ENCODE peak calls at places on chromosomes 12 and 14, in eight cellular contexts. U, B, T, X, G, O, E and J are unnamed samples.

GRCh38 chr14:87705439-87705896 is 287.5 kb downstream of the GALC start:
- DNase-seq in O (no peak), T (no peak), U (no peak), G (no peak), B (no peak), E (no peak), X (no peak), J (no peak)

GRCh38 chr14:90664911-90665695 is 151.1 kb downstream of the TTC7B start:
- DNase-seq in X (no peak), U (no peak), G (no peak), E (no peak), O (no peak), T (no peak), B (no peak), J (no peak)

GRCh38 chr12:59149995-59150642 is 229.8 kb upstream of the LRIG3 start:
- DNase-seq in E (no peak), X (peak), U (peak), G (no peak), T (no peak), B (no peak), O (no peak), J (no peak)

GRCh38 chr14:78327426-78328210 is 157.4 kb downstream of the NRXN3 start:
- DNase-seq in O (no peak), B (no peak), X (no peak), U (no peak), G (no peak), E (no peak), T (no peak), J (peak)

GRCh38 chr14:74049886-74050495 is 30.8 kb downstream of the BBOF1 start:
- DNase-seq in B (no peak), O (no peak), E (no peak), G (no peak), T (no peak), U (peak), X (no peak), J (no peak)

GRCh38 chr12:123897221-123897620 is 75.4 kb downstream of the CCDC92 start:
- DNase-seq in O (no peak), G (no peak), T (no peak), U (no peak), E (no peak), X (no peak), B (peak), J (no peak)

GRCh38 chr14:22510527-22511110 is 78.4 kb downstream of the DAD1 start:
- DNase-seq in O (no peak), T (no peak), B (peak), E (no peak), X (no peak), U (no peak), G (no peak), J (no peak)

GRCh38 chr12:131922772-131923171 is 6.3 kb upstream of the PUS1 start:
- DNase-seq in B (no peak), G (no peak), X (no peak), T (no peak), O (no peak), E (no peak), U (no peak), J (no peak)

GRCh38 chr14:57729208-57730187 is 136.4 kb downstream of the SLC35F4 start:
- DNase-seq in X (no peak), E (no peak), O (no peak), G (no peak), U (no peak), T (no peak), B (no peak), J (no peak)

GRCh38 chr12:111457071-111457470 is 51.3 kb downstream of the SH2B3 start:
- DNase-seq in O (no peak), X (no peak), B (no peak), T (no peak), E (no peak), G (no peak), U (no peak), J (no peak)

GRCh38 chr12:57817261-57817989 is 1.1 kb downstream of the AVIL start:
- DNase-seq in E (no peak), X (no peak), G (no peak), U (no peak), B (no peak), O (no peak), T (no peak), J (no peak)

GRCh38 chr14:71591929-71592328 is 340.3 kb upstream of the RGS6 start:
- DNase-seq in O (no peak), G (no peak), U (no peak), B (peak), T (no peak), X (no peak), E (no peak), J (no peak)

GRCh38 chr12:123843912-123844748 is 82.0 kb downstream of the DNAH10 start:
- DNase-seq in G (no peak), O (no peak), E (no peak), X (no peak), U (no peak), B (no peak), T (no peak), J (no peak)

GRCh38 chr14:87567926-87568325 is 425.1 kb downstream of the GALC start:
- DNase-seq in U (no peak), T (no peak), B (no peak), G (no peak), O (no peak), E (no peak), X (no peak), J (no peak)

GRCh38 chr12:27969901-27970390 is 2.6 kb downstream of the PTHLH start:
- DNase-seq in G (no peak), E (no peak), B (no peak), X (peak), O (peak), U (no peak), T (no peak), J (peak)

GRCh38 chr12:100544165-100544564 is 29.3 kb upstream of the GAS2L3 start:
- DNase-seq in E (no peak), T (no peak), X (no peak), G (no peak), O (no peak), U (no peak), B (no peak), J (no peak)

GRCh38 chr12:53425515-53426150 is 2.0 kb downstream of the AMHR2 start:
- DNase-seq in X (no peak), T (no peak), G (no peak), E (no peak), B (no peak), U (no peak), O (peak), J (no peak)

GRCh38 chr12:53428741-53429140 is 5.1 kb downstream of the AMHR2 start:
- DNase-seq in E (no peak), X (no peak), O (no peak), B (no peak), G (no peak), U (no peak), T (no peak), J (no peak)

GRCh38 chr12:53431187-53431586 is 7.5 kb downstream of the AMHR2 start:
- DNase-seq in E (no peak), U (no peak), O (no peak), X (no peak), B (no peak), T (no peak), G (no peak), J (no peak)

GRCh38 chr12:53430116-53430515 is 6.5 kb downstream of the AMHR2 start:
- DNase-seq in E (no peak), B (no peak), O (no peak), U (no peak), G (no peak), T (no peak), X (no peak), J (no peak)

DNA sequence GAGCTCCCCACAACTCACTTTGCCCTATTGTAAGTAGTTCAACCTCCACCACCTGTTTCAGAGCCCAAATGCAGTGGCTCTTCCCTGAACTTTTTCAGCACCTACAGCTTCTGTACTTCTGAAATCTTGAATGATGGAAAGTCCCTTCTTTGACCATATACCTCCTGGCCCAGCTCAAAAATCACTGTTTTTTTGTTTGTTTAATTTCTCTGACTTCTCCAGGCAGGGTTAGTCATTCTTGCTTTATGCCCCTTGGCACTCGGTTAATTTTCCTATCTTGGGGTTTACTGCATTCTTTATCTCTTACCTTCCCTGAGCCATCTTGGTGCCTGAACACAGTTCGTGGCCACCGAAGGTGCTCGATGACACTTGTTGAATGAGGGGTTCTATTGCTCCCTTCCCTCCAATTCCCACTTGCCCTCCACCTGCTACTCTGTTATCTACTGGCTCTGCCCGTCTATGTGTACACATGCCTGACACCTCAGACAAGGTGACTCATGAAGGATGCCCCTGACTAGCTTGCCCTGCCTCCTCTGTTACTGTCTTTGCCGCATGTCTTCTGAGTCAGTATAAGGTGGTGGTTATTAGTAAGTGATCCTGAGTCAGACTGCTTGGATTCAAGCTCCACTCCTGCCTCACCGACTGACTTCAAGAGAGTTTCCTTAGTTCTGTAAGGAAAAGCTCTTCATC is 4.4 kb downstream of the AMHR2 start:
- DNase-seq in E (no peak), O (no peak), U (no peak), T (no peak), G (no peak), X (no peak), B (peak), J (peak)
- H3K27ac ChIP-seq in E (no peak), O (peak), U (no peak), T (no peak), G (no peak), X (no peak), B (no peak), J (no peak)

GRCh38 chr14:36848213-36848612 is 186.6 kb downstream of the PAX9 start:
- DNase-seq in T (no peak), B (no peak), E (no peak), G (no peak), X (no peak), U (no peak), O (no peak), J (no peak)

GRCh38 chr14:36857842-36858445 is 196.3 kb downstream of the PAX9 start:
- DNase-seq in X (no peak), B (no peak), T (no peak), U (no peak), O (no peak), G (no peak), E (no peak), J (no peak)

GRCh38 chr14:36856095-36856878 is 194.6 kb downstream of the PAX9 start:
- DNase-seq in E (no peak), T (no peak), O (no peak), B (no peak), X (no peak), U (no peak), G (no peak), J (no peak)

GRCh38 chr14:36857136-36857535 is 195.5 kb downstream of the PAX9 start:
- DNase-seq in O (no peak), T (no peak), G (no peak), X (peak), U (no peak), B (no peak), E (no peak), J (no peak)

GRCh38 chr14:36852853-36853634 is 191.4 kb downstream of the PAX9 start:
- DNase-seq in U (no peak), E (no peak), B (no peak), G (no peak), O (no peak), X (no peak), T (no peak), J (no peak)
- H3K27ac ChIP-seq in U (no peak), E (no peak), B (no peak), G (no peak), O (no peak), X (no peak), T (no peak), J (no peak)

DNA sequence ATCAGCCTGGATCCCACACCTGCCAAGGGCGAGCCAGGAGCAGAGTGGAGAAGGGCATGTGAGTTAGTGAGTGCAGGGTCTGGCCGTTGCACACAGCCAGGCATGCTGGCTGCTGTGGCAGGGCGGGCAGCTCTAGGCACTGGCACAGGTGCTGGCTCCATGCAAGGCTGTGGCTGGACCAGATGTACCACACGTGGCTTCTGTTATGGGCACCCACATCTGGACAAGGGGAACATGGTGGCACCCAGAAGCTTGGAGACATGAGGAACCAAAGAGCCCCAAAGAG is 20.1 kb downstream of the SERPINA3 start:
- DNase-seq in T (no peak), E (no peak), B (no peak), G (no peak), O (no peak), U (no peak), X (no peak), J (no peak)
- H3K27ac ChIP-seq in T (no peak), E (no peak), B (no peak), G (no peak), O (no peak), U (no peak), X (no peak), J (no peak)

GRCh38 chr12:91072931-91073330 is 15.1 kb upstream of the KERA start:
- DNase-seq in U (no peak), E (no peak), O (no peak), T (no peak), B (no peak), G (no peak), X (no peak), J (no peak)

GRCh38 chr12:91074068-91074819 is 16.4 kb upstream of the KERA start:
- DNase-seq in O (no peak), E (no peak), X (no peak), U (no peak), G (no peak), B (no peak), T (no peak), J (no peak)

GRCh38 chr12:91077228-91077954 is 19.6 kb upstream of the KERA start:
- DNase-seq in B (no peak), E (no peak), X (no peak), G (no peak), O (no peak), U (no peak), T (no peak), J (no peak)

GRCh38 chr12:91078501-91078900 is 20.7 kb upstream of the KERA start:
- DNase-seq in B (no peak), G (no peak), T (no peak), X (no peak), U (no peak), O (no peak), E (no peak), J (no peak)

DNA sequence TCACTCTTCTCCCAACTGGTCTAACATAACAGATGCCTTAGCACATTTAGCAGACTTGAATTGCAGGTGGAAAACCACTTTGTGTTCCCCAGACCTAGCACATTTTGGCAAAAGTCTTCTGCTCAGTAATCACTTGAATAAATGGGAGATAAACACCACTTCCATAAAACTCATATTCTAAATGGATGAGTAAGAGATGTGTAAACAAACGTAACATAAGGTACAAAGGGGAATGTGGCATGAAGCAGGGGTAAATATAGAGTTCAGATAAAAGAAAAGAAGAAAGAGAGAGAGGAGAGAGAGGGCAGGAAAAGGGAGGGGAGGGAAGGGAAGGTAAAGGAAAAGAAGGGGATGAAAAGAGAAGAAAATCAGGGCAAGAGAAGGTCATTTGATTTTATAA is 17.0 kb upstream of the KERA start:
- DNase-seq in X (no peak), B (no peak), E (no peak), O (no peak), G (no peak), T (no peak), U (no peak), J (no peak)
- H3K27ac ChIP-seq in X (no peak), B (no peak), E (no peak), O (peak), G (no peak), T (peak), U (no peak), J (no peak)